ENCODE peak calls at places on chromosomes 5 and 9, in eight cellular contexts. One of them, this sample, is unnamed.

GRCh38 chr9:128372188-128372641 is 1.0 kb downstream of the URM1 start:
- DNase-seq in stimulated activated CD4-positive, alpha-beta T cell treated with anti-CD3 and anti-CD28 coated beads, TNF-alpha, amount 100 ng/mL, for 48 hours: no peak
- DNase-seq in T follicular helper cell: no peak
- DNase-seq in ovary: no peak
- DNase-seq in iris pigment epithelial cell: no peak
- DNase-seq in tibial nerve: no peak
- DNase-seq in psoas muscle: no peak
- DNase-seq in Caco-2: no peak
- DNase-seq in this sample: no peak

GRCh38 chr5:96081276-96081858 is 119.7 kb upstream of the ELL2 start:
- DNase-seq in stimulated activated CD4-positive, alpha-beta T cell treated with anti-CD3 and anti-CD28 coated beads, TNF-alpha, amount 100 ng/mL, for 48 hours: no peak
- DNase-seq in T follicular helper cell: no peak
- DNase-seq in ovary: no peak
- DNase-seq in iris pigment epithelial cell: no peak
- DNase-seq in tibial nerve: no peak
- DNase-seq in psoas muscle: no peak
- DNase-seq in Caco-2: no peak
- DNase-seq in this sample: no peak

GRCh38 chr5:109399092-109399759 is 10.5 kb downstream of the PJA2 start:
- DNase-seq in stimulated activated CD4-positive, alpha-beta T cell treated with anti-CD3 and anti-CD28 coated beads, TNF-alpha, amount 100 ng/mL, for 48 hours: no peak
- DNase-seq in T follicular helper cell: no peak
- DNase-seq in ovary: no peak
- DNase-seq in iris pigment epithelial cell: peak
- DNase-seq in tibial nerve: no peak
- DNase-seq in psoas muscle: no peak
- DNase-seq in Caco-2: no peak
- DNase-seq in this sample: no peak

GRCh38 chr5:103785569-103785968 is 223.0 kb upstream of the NUDT12 start:
- DNase-seq in stimulated activated CD4-positive, alpha-beta T cell treated with anti-CD3 and anti-CD28 coated beads, TNF-alpha, amount 100 ng/mL, for 48 hours: no peak
- DNase-seq in T follicular helper cell: no peak
- DNase-seq in ovary: no peak
- DNase-seq in iris pigment epithelial cell: peak
- DNase-seq in tibial nerve: no peak
- DNase-seq in psoas muscle: no peak
- DNase-seq in Caco-2: no peak
- DNase-seq in this sample: no peak

GRCh38 chr9:120541921-120542320 is 38.0 kb downstream of the CDK5RAP2 start:
- DNase-seq in stimulated activated CD4-positive, alpha-beta T cell treated with anti-CD3 and anti-CD28 coated beads, TNF-alpha, amount 100 ng/mL, for 48 hours: no peak
- DNase-seq in T follicular helper cell: no peak
- DNase-seq in ovary: no peak
- DNase-seq in iris pigment epithelial cell: no peak
- DNase-seq in tibial nerve: no peak
- DNase-seq in psoas muscle: no peak
- DNase-seq in Caco-2: no peak
- DNase-seq in this sample: no peak

GRCh38 chr9:33166263-33167083 is 663 bp downstream of the B4GALT1 start:
- DNase-seq in stimulated activated CD4-positive, alpha-beta T cell treated with anti-CD3 and anti-CD28 coated beads, TNF-alpha, amount 100 ng/mL, for 48 hours: no peak
- DNase-seq in T follicular helper cell: no peak
- DNase-seq in ovary: no peak
- DNase-seq in iris pigment epithelial cell: peak
- DNase-seq in tibial nerve: no peak
- DNase-seq in psoas muscle: peak
- DNase-seq in Caco-2: no peak
- DNase-seq in this sample: no peak

GRCh38 chr5:61768692-61769281 is 436.7 kb downstream of the ZSWIM6 start:
- DNase-seq in stimulated activated CD4-positive, alpha-beta T cell treated with anti-CD3 and anti-CD28 coated beads, TNF-alpha, amount 100 ng/mL, for 48 hours: no peak
- DNase-seq in T follicular helper cell: no peak
- DNase-seq in ovary: no peak
- DNase-seq in iris pigment epithelial cell: peak
- DNase-seq in tibial nerve: no peak
- DNase-seq in psoas muscle: no peak
- DNase-seq in Caco-2: peak
- DNase-seq in this sample: no peak

GRCh38 chr9:86546712-86547111 is 192.5 kb upstream of the TUT7 start:
- DNase-seq in stimulated activated CD4-positive, alpha-beta T cell treated with anti-CD3 and anti-CD28 coated beads, TNF-alpha, amount 100 ng/mL, for 48 hours: no peak
- DNase-seq in T follicular helper cell: no peak
- DNase-seq in ovary: no peak
- DNase-seq in iris pigment epithelial cell: peak
- DNase-seq in tibial nerve: no peak
- DNase-seq in psoas muscle: peak
- DNase-seq in Caco-2: no peak
- DNase-seq in this sample: no peak

GRCh38 chr9:121946465-121946864 is 146.6 kb downstream of the TTLL11 start:
- DNase-seq in stimulated activated CD4-positive, alpha-beta T cell treated with anti-CD3 and anti-CD28 coated beads, TNF-alpha, amount 100 ng/mL, for 48 hours: no peak
- DNase-seq in T follicular helper cell: no peak
- DNase-seq in ovary: no peak
- DNase-seq in iris pigment epithelial cell: no peak
- DNase-seq in tibial nerve: no peak
- DNase-seq in psoas muscle: no peak
- DNase-seq in Caco-2: no peak
- DNase-seq in this sample: no peak

GRCh38 chr9:131650254-131650653 is 89.6 kb downstream of the RAPGEF1 start:
- DNase-seq in stimulated activated CD4-positive, alpha-beta T cell treated with anti-CD3 and anti-CD28 coated beads, TNF-alpha, amount 100 ng/mL, for 48 hours: no peak
- DNase-seq in T follicular helper cell: no peak
- DNase-seq in ovary: no peak
- DNase-seq in iris pigment epithelial cell: no peak
- DNase-seq in tibial nerve: no peak
- DNase-seq in psoas muscle: peak
- DNase-seq in Caco-2: no peak
- DNase-seq in this sample: no peak

GRCh38 chr9:69012690-69013403 is 1.1 kb downstream of the PRKACG start:
- DNase-seq in stimulated activated CD4-positive, alpha-beta T cell treated with anti-CD3 and anti-CD28 coated beads, TNF-alpha, amount 100 ng/mL, for 48 hours: no peak
- DNase-seq in T follicular helper cell: no peak
- DNase-seq in ovary: no peak
- DNase-seq in iris pigment epithelial cell: no peak
- DNase-seq in tibial nerve: no peak
- DNase-seq in psoas muscle: no peak
- DNase-seq in Caco-2: no peak
- DNase-seq in this sample: no peak

GRCh38 chr5:177194278-177194677 is 60.7 kb downstream of the NSD1 start:
- DNase-seq in stimulated activated CD4-positive, alpha-beta T cell treated with anti-CD3 and anti-CD28 coated beads, TNF-alpha, amount 100 ng/mL, for 48 hours: no peak
- DNase-seq in T follicular helper cell: no peak
- DNase-seq in ovary: no peak
- DNase-seq in iris pigment epithelial cell: peak
- DNase-seq in tibial nerve: no peak
- DNase-seq in psoas muscle: no peak
- DNase-seq in Caco-2: peak
- DNase-seq in this sample: peak

GRCh38 chr5:83632874-83633273 is 87.8 kb downstream of the HAPLN1 start:
- DNase-seq in stimulated activated CD4-positive, alpha-beta T cell treated with anti-CD3 and anti-CD28 coated beads, TNF-alpha, amount 100 ng/mL, for 48 hours: no peak
- DNase-seq in T follicular helper cell: no peak
- DNase-seq in ovary: no peak
- DNase-seq in iris pigment epithelial cell: peak
- DNase-seq in tibial nerve: no peak
- DNase-seq in psoas muscle: no peak
- DNase-seq in Caco-2: peak
- DNase-seq in this sample: no peak

GRCh38 chr9:72983056-72983455 is 30.2 kb upstream of the ALDH1A1 start:
- DNase-seq in stimulated activated CD4-positive, alpha-beta T cell treated with anti-CD3 and anti-CD28 coated beads, TNF-alpha, amount 100 ng/mL, for 48 hours: no peak
- DNase-seq in T follicular helper cell: no peak
- DNase-seq in ovary: no peak
- DNase-seq in iris pigment epithelial cell: no peak
- DNase-seq in tibial nerve: no peak
- DNase-seq in psoas muscle: no peak
- DNase-seq in Caco-2: peak
- DNase-seq in this sample: no peak

GRCh38 chr5:136192015-136192525 is 892 bp downstream of the SMIM32 start:
- DNase-seq in stimulated activated CD4-positive, alpha-beta T cell treated with anti-CD3 and anti-CD28 coated beads, TNF-alpha, amount 100 ng/mL, for 48 hours: no peak
- DNase-seq in T follicular helper cell: no peak
- DNase-seq in ovary: no peak
- DNase-seq in iris pigment epithelial cell: peak
- DNase-seq in tibial nerve: no peak
- DNase-seq in psoas muscle: no peak
- DNase-seq in Caco-2: no peak
- DNase-seq in this sample: no peak

GRCh38 chr9:37918665-37919165 is 14.8 kb upstream of the SLC25A51 start:
- DNase-seq in stimulated activated CD4-positive, alpha-beta T cell treated with anti-CD3 and anti-CD28 coated beads, TNF-alpha, amount 100 ng/mL, for 48 hours: no peak
- DNase-seq in T follicular helper cell: no peak
- DNase-seq in ovary: no peak
- DNase-seq in iris pigment epithelial cell: no peak
- DNase-seq in tibial nerve: no peak
- DNase-seq in psoas muscle: no peak
- DNase-seq in Caco-2: no peak
- DNase-seq in this sample: no peak

GRCh38 chr5:16812911-16813310 is 123.2 kb downstream of the MYO10 start:
- DNase-seq in stimulated activated CD4-positive, alpha-beta T cell treated with anti-CD3 and anti-CD28 coated beads, TNF-alpha, amount 100 ng/mL, for 48 hours: no peak
- DNase-seq in T follicular helper cell: no peak
- DNase-seq in ovary: peak
- DNase-seq in iris pigment epithelial cell: peak
- DNase-seq in tibial nerve: no peak
- DNase-seq in psoas muscle: no peak
- DNase-seq in Caco-2: peak
- DNase-seq in this sample: no peak

GRCh38 chr5:83363876-83364275 is 107.7 kb upstream of the VCAN start:
- DNase-seq in stimulated activated CD4-positive, alpha-beta T cell treated with anti-CD3 and anti-CD28 coated beads, TNF-alpha, amount 100 ng/mL, for 48 hours: no peak
- DNase-seq in T follicular helper cell: no peak
- DNase-seq in ovary: no peak
- DNase-seq in iris pigment epithelial cell: no peak
- DNase-seq in tibial nerve: no peak
- DNase-seq in psoas muscle: no peak
- DNase-seq in Caco-2: no peak
- DNase-seq in this sample: no peak

GRCh38 chr9:130680836-130681768 is 12.5 kb upstream of the EXOSC2 start:
- DNase-seq in stimulated activated CD4-positive, alpha-beta T cell treated with anti-CD3 and anti-CD28 coated beads, TNF-alpha, amount 100 ng/mL, for 48 hours: no peak
- DNase-seq in T follicular helper cell: peak
- DNase-seq in ovary: peak
- DNase-seq in iris pigment epithelial cell: peak
- DNase-seq in tibial nerve: no peak
- DNase-seq in psoas muscle: peak
- DNase-seq in Caco-2: peak
- DNase-seq in this sample: peak

GRCh38 chr9:79542735-79543504 is 28.8 kb upstream of the TLE4 start:
- DNase-seq in stimulated activated CD4-positive, alpha-beta T cell treated with anti-CD3 and anti-CD28 coated beads, TNF-alpha, amount 100 ng/mL, for 48 hours: no peak
- DNase-seq in T follicular helper cell: no peak
- DNase-seq in ovary: no peak
- DNase-seq in iris pigment epithelial cell: no peak
- DNase-seq in tibial nerve: no peak
- DNase-seq in psoas muscle: no peak
- DNase-seq in Caco-2: no peak
- DNase-seq in this sample: no peak

GRCh38 chr9:20603524-20604268 is 18.6 kb downstream of the MLLT3 start:
- DNase-seq in stimulated activated CD4-positive, alpha-beta T cell treated with anti-CD3 and anti-CD28 coated beads, TNF-alpha, amount 100 ng/mL, for 48 hours: no peak
- DNase-seq in T follicular helper cell: no peak
- DNase-seq in ovary: no peak
- DNase-seq in iris pigment epithelial cell: no peak
- DNase-seq in tibial nerve: no peak
- DNase-seq in psoas muscle: no peak
- DNase-seq in Caco-2: no peak
- DNase-seq in this sample: no peak

GRCh38 chr9:114236391-114237138 is 81.2 kb downstream of the COL27A1 start:
- DNase-seq in stimulated activated CD4-positive, alpha-beta T cell treated with anti-CD3 and anti-CD28 coated beads, TNF-alpha, amount 100 ng/mL, for 48 hours: no peak
- DNase-seq in T follicular helper cell: no peak
- DNase-seq in ovary: no peak
- DNase-seq in iris pigment epithelial cell: no peak
- DNase-seq in tibial nerve: no peak
- DNase-seq in psoas muscle: no peak
- DNase-seq in Caco-2: no peak
- DNase-seq in this sample: no peak

This sample was measured in thoracic aorta.